ENCODE peak calls at places on chromosome 9, in five cellular contexts. U is fibroblast of lung, W is OCI-LY7, X is GM12878, C is lung. N is an unnamed sample.

GRCh38 chr9:35318741-35319140 is 156.9 kb downstream of the UNC13B start:
- DNase-seq in X (no peak), C (no peak), U (peak; percentile 17), W (no peak), N (no peak)

GRCh38 chr9:3751125-3751758 is 225.4 kb upstream of the RFX3 start:
- DNase-seq in X (no peak), C (no peak), W (no peak), U (peak; percentile 20), N (no peak)

GRCh38 chr9:115202181-115202580 is 84.2 kb upstream of the TNC start:
- DNase-seq in C (no peak), U (no peak), W (no peak), X (no peak), N (no peak)

GRCh38 chr9:84154320-84154719 is 173.7 kb downstream of the RMI1 start:
- DNase-seq in W (no peak), U (peak; percentile 49), C (no peak), X (no peak), N (no peak)

GRCh38 chr9:83281306-83282255 is 218.6 kb upstream of the RASEF start:
- DNase-seq in C (peak; percentile 74), U (peak; percentile 6), W (no peak), X (no peak), N (no peak)

GRCh38 chr9:104817437-104817836 is 53.5 kb downstream of the NIPSNAP3B start:
- DNase-seq in X (no peak), W (no peak), C (no peak), U (no peak), N (no peak)

GRCh38 chr9:5835808-5836207 is 2.9 kb upstream of the ERMP1 start:
- DNase-seq in W (no peak), X (no peak), U (no peak), C (no peak), N (no peak)

GRCh38 chr9:107249131-107249533 is 33.9 kb upstream of the RAD23B start:
- DNase-seq in U (no peak), X (no peak), W (no peak), C (no peak), N (peak; percentile 26)

GRCh38 chr9:88652876-88653275 is 117.9 kb downstream of the NXNL2 start:
- DNase-seq in C (no peak), W (no peak), X (no peak), U (peak; percentile 35), N (no peak)

GRCh38 chr9:36584626-36585460 is 12.1 kb downstream of the MELK start:
- DNase-seq in C (no peak), X (no peak), U (no peak), W (no peak), N (no peak)

GRCh38 chr9:17775646-17776045 is 196.8 kb downstream of the SH3GL2 start:
- DNase-seq in W (no peak), X (no peak), C (no peak), U (no peak), N (no peak)

GRCh38 chr9:6788175-6789016 is 30.6 kb downstream of the KDM4C start:
- DNase-seq in W (no peak), X (no peak), U (peak; percentile 39), C (no peak), N (no peak)

GRCh38 chr9:113143432-113144227 is 7.2 kb upstream of the SLC31A2 start:
- DNase-seq in C (no peak), W (no peak), U (no peak), X (no peak), N (no peak)

GRCh38 chr9:114804504-114804903 is 1.3 kb downstream of the TNFSF15 start:
- DNase-seq in C (peak; percentile 32), X (no peak), W (no peak), U (peak; percentile 81), N (no peak)

GRCh38 chr9:110031511-110032173 is 176.3 kb downstream of the C9orf152 start:
- DNase-seq in C (no peak), X (no peak), U (peak; percentile 58), W (no peak), N (no peak)

GRCh38 chr9:128703616-128704355 is 1.5 kb downstream of the PKN3 start:
- DNase-seq in C (no peak), U (no peak), X (no peak), W (no peak), N (no peak)

GRCh38 chr9:37466037-37466709 is 923 bp upstream of the ZBTB5 start:
- DNase-seq in C (peak; percentile 63), X (no peak), W (peak; percentile 37), U (peak; percentile 85), N (peak; percentile 56)

GRCh38 chr9:37653385-37653784 is 2.6 kb downstream of the FRMPD1 start:
- DNase-seq in U (no peak), W (no peak), C (no peak), X (no peak), N (no peak)

GRCh38 chr9:113462781-113463286 is 693 bp upstream of the RGS3 start:
- DNase-seq in C (no peak), X (no peak), U (no peak), W (no peak), N (no peak)

GRCh38 chr9:87290241-87290700 is 207.4 kb upstream of the DAPK1 start:
- DNase-seq in W (no peak), U (no peak), C (no peak), X (no peak), N (no peak)

GRCh38 chr9:86481466-86481865 is 127.3 kb upstream of the TUT7 start:
- DNase-seq in U (no peak), W (no peak), C (no peak), X (no peak), N (no peak)

GRCh38 chr9:29212590-29213373 is 1639.5 kb upstream of the C9orf72 start:
- DNase-seq in U (no peak), W (no peak), C (no peak), X (no peak), N (peak; percentile 16)

GRCh38 chr9:126927419-126927818 is 12.8 kb downstream of the RALGPS1 start:
- DNase-seq in C (no peak), U (no peak), W (no peak), X (no peak), N (no peak)

GRCh38 chr9:21455320-21455719 is 15.1 kb downstream of the IFNA1 start:
- DNase-seq in W (peak; percentile 22), C (no peak), U (peak; percentile 14), X (no peak), N (no peak)

GRCh38 chr9:6896562-6896961 is 138.8 kb downstream of the KDM4C start:
- DNase-seq in X (no peak), W (no peak), C (no peak), U (peak; percentile 19), N (no peak)

GRCh38 chr9:36292641-36293040 is 34.4 kb upstream of the GNE start:
- DNase-seq in W (no peak), U (no peak), X (no peak), C (no peak), N (no peak)

GRCh38 chr9:126207256-126207655 is 119.4 kb upstream of the MVB12B start:
- DNase-seq in U (no peak), X (no peak), W (no peak), C (no peak), N (no peak)

GRCh38 chr9:77953590-77953989 is 78.0 kb downstream of the GNAQ start:
- DNase-seq in U (peak; percentile 28), W (no peak), C (no peak), X (no peak), N (no peak)

GRCh38 chr9:4167040-4167671 is 132.7 kb downstream of the GLIS3 start:
- DNase-seq in C (no peak), X (no peak), U (peak; percentile 89), W (no peak), N (no peak)

GRCh38 chr9:109179801-109180523 is 12.9 kb upstream of the FRRS1L start:
- DNase-seq in W (no peak), U (no peak), C (no peak), X (no peak), N (no peak)

GRCh38 chr9:112112941-112113399 is 62.1 kb downstream of the SUSD1 start:
- DNase-seq in W (peak; percentile 10), C (peak; percentile 29), X (no peak), U (peak; percentile 2), N (no peak)
- TF ChIP-seq CTCF in W (peak; percentile 36), C (peak; percentile 6), X (peak; percentile 56), U (peak; percentile 13), N (peak; percentile 66)

DNA sequence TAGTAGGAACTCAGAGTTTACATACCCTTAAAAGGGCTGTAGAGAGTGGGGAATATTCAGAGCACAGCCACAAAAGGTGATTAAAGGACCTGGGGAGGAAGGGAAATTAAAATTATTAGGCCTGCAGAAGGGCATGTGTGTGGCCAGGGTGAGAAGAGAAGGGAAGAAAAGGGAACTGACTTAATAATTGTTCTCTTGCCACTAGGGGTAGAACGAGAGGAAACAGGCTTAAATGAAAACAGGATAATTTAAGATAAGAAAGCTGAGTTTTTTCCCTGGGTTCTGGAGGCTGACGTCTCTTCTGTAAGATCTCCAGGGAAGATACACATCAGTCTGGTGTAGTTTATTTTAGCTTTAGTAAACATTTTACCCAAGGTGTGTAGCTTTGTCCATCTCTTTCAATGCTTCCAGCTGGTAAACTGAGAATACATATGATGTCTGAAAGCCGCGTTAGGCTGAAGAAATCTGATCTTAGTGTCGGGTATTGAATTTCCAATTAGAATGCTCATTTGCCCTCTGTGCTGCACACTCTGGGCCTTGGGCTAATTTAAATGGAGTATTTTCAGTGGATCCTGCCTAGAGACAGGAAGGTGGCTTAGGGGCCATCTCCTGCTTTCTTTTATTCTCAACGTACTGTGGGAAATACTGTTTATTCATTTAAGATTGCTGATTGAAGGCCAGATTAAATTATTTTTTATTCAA is 416.8 kb downstream of the TMEM38B start:
- DNase-seq in W (no peak), X (no peak), C (no peak), U (no peak), N (no peak)
- TF ChIP-seq CTCF in W (no peak), X (no peak), C (no peak), U (no peak), N (no peak)

GRCh38 chr9:22813520-22813919 is 366.9 kb downstream of the DMRTA1 start:
- DNase-seq in U (peak; percentile 37), C (no peak), W (peak; percentile 35), X (no peak), N (no peak)
- TF ChIP-seq CTCF in U (no peak), C (no peak), W (peak; percentile 72), X (no peak), N (peak; percentile 61)

GRCh38 chr9:70111042-70111602 is 67.5 kb downstream of the MAMDC2 start:
- DNase-seq in X (no peak), W (peak; percentile 65), U (peak; percentile 78), C (peak; percentile 67), N (peak; percentile 47)
- TF ChIP-seq CTCF in X (peak; percentile 92), W (peak; percentile 94), U (peak; percentile 85), C (peak; percentile 49), N (peak; percentile 83)

GRCh38 chr9:121760571-121760970 is 109.1 kb downstream of the DAB2IP start:
- DNase-seq in X (no peak), U (no peak), W (no peak), C (no peak), N (no peak)
- TF ChIP-seq CTCF in X (no peak), U (no peak), W (no peak), C (no peak), N (no peak)

N was measured in progenitor cell of endocrine pancreas.